ENCODE peak calls at places on chromosome 15, in seven cellular contexts. One of them, this sample, is unnamed.
A peak's percentile ranks its signal among the peaks of the same experiment; 100 is the strongest.

GRCh38 chr15:66021801-66022525 is 152.7 kb downstream of the RAB11A start:
- DNase-seq in mammary epithelial cell: no peak
- DNase-seq in tibial nerve: no peak
- DNase-seq in upper lobe of right lung: no peak
- DNase-seq in dorsolateral prefrontal cortex: no peak
- DNase-seq in fibroblast of villous mesenchyme: no peak
- DNase-seq in A673: no peak
- DNase-seq in this sample: no peak

GRCh38 chr15:51341366-51342248 is at the start of gene GLDN:
- DNase-seq in tibial nerve: no peak
- DNase-seq in mammary epithelial cell: peak; percentile 11
- DNase-seq in fibroblast of villous mesenchyme: peak; percentile 28
- DNase-seq in upper lobe of right lung: peak; percentile 91
- DNase-seq in A673: no peak
- DNase-seq in dorsolateral prefrontal cortex: peak; percentile 88
- DNase-seq in this sample: no peak

GRCh38 chr15:82146990-82147461 is 101.2 kb upstream of the MEX3B start:
- DNase-seq in dorsolateral prefrontal cortex: no peak
- DNase-seq in tibial nerve: no peak
- DNase-seq in A673: no peak
- DNase-seq in fibroblast of villous mesenchyme: peak; percentile 74
- DNase-seq in upper lobe of right lung: no peak
- DNase-seq in mammary epithelial cell: peak; percentile 80
- DNase-seq in this sample: no peak

GRCh38 chr15:25248583-25249235 is 190.1 kb downstream of the UBE3A start:
- DNase-seq in upper lobe of right lung: peak; percentile 54
- DNase-seq in fibroblast of villous mesenchyme: no peak
- DNase-seq in dorsolateral prefrontal cortex: peak; percentile 17
- DNase-seq in tibial nerve: no peak
- DNase-seq in mammary epithelial cell: no peak
- DNase-seq in A673: no peak
- DNase-seq in this sample: no peak

GRCh38 chr15:86653344-86654192 is 573.9 kb downstream of the AGBL1 start:
- DNase-seq in tibial nerve: no peak
- DNase-seq in upper lobe of right lung: no peak
- DNase-seq in mammary epithelial cell: no peak
- DNase-seq in A673: no peak
- DNase-seq in dorsolateral prefrontal cortex: no peak
- DNase-seq in fibroblast of villous mesenchyme: no peak
- DNase-seq in this sample: no peak

GRCh38 chr15:72740202-72740601 is 43.4 kb downstream of the ADPGK start:
- DNase-seq in A673: no peak
- DNase-seq in fibroblast of villous mesenchyme: no peak
- DNase-seq in dorsolateral prefrontal cortex: no peak
- DNase-seq in tibial nerve: no peak
- DNase-seq in mammary epithelial cell: no peak
- DNase-seq in upper lobe of right lung: no peak
- DNase-seq in this sample: no peak

GRCh38 chr15:22968356-22968755 is 11.8 kb downstream of the CYFIP1 start:
- DNase-seq in fibroblast of villous mesenchyme: peak; percentile 87
- DNase-seq in tibial nerve: no peak
- DNase-seq in upper lobe of right lung: no peak
- DNase-seq in dorsolateral prefrontal cortex: no peak
- DNase-seq in mammary epithelial cell: peak; percentile 89
- DNase-seq in A673: no peak
- DNase-seq in this sample: no peak

GRCh38 chr15:96354731-96355560 is 24.4 kb downstream of the NR2F2 start:
- DNase-seq in tibial nerve: no peak
- DNase-seq in fibroblast of villous mesenchyme: peak; percentile 94
- DNase-seq in mammary epithelial cell: peak; percentile 79
- DNase-seq in dorsolateral prefrontal cortex: no peak
- DNase-seq in A673: peak; percentile 87
- DNase-seq in upper lobe of right lung: no peak
- DNase-seq in this sample: no peak

GRCh38 chr15:87032291-87032690 is 952.6 kb downstream of the AGBL1 start:
- DNase-seq in upper lobe of right lung: no peak
- DNase-seq in A673: no peak
- DNase-seq in fibroblast of villous mesenchyme: no peak
- DNase-seq in mammary epithelial cell: peak; percentile 59
- DNase-seq in dorsolateral prefrontal cortex: no peak
- DNase-seq in tibial nerve: no peak
- DNase-seq in this sample: no peak

GRCh38 chr15:56341201-56341600 is 24.0 kb upstream of the TEX9 start:
- DNase-seq in upper lobe of right lung: no peak
- DNase-seq in fibroblast of villous mesenchyme: no peak
- DNase-seq in dorsolateral prefrontal cortex: no peak
- DNase-seq in A673: no peak
- DNase-seq in mammary epithelial cell: peak; percentile 80
- DNase-seq in tibial nerve: no peak
- DNase-seq in this sample: no peak

GRCh38 chr15:78415284-78415683 is 22.7 kb upstream of the IREB2 start:
- DNase-seq in fibroblast of villous mesenchyme: peak; percentile 16
- DNase-seq in tibial nerve: no peak
- DNase-seq in mammary epithelial cell: peak; percentile 22
- DNase-seq in dorsolateral prefrontal cortex: no peak
- DNase-seq in upper lobe of right lung: no peak
- DNase-seq in A673: peak; percentile 59
- DNase-seq in this sample: no peak

GRCh38 chr15:81014446-81015093 is 13.8 kb downstream of the TLNRD1 start:
- DNase-seq in dorsolateral prefrontal cortex: no peak
- DNase-seq in A673: no peak
- DNase-seq in tibial nerve: no peak
- DNase-seq in mammary epithelial cell: no peak
- DNase-seq in upper lobe of right lung: no peak
- DNase-seq in fibroblast of villous mesenchyme: no peak
- DNase-seq in this sample: no peak

GRCh38 chr15:56719774-56720555 is 13.3 kb downstream of the ZNF280D start:
- DNase-seq in A673: peak; percentile 70
- DNase-seq in dorsolateral prefrontal cortex: no peak
- DNase-seq in upper lobe of right lung: no peak
- DNase-seq in mammary epithelial cell: no peak
- DNase-seq in tibial nerve: no peak
- DNase-seq in fibroblast of villous mesenchyme: no peak
- DNase-seq in this sample: no peak

GRCh38 chr15:69159805-69160140 is 662 bp upstream of the GLCE start:
- DNase-seq in mammary epithelial cell: no peak
- DNase-seq in A673: no peak
- DNase-seq in upper lobe of right lung: no peak
- DNase-seq in fibroblast of villous mesenchyme: no peak
- DNase-seq in tibial nerve: no peak
- DNase-seq in dorsolateral prefrontal cortex: no peak
- DNase-seq in this sample: no peak

GRCh38 chr15:69160976-69161877 is 792 bp downstream of the GLCE start:
- DNase-seq in dorsolateral prefrontal cortex: peak; percentile 69
- DNase-seq in fibroblast of villous mesenchyme: peak; percentile 27
- DNase-seq in mammary epithelial cell: peak; percentile 41
- DNase-seq in upper lobe of right lung: peak; percentile 71
- DNase-seq in A673: peak; percentile 65
- DNase-seq in tibial nerve: peak; percentile 21
- DNase-seq in this sample: no peak

GRCh38 chr15:69160141-69160975 is at the start of gene GLCE:
- DNase-seq in fibroblast of villous mesenchyme: peak; percentile 95
- DNase-seq in A673: peak; percentile 98
- DNase-seq in tibial nerve: peak; percentile 87
- DNase-seq in upper lobe of right lung: peak; percentile 98
- DNase-seq in dorsolateral prefrontal cortex: peak; percentile 97
- DNase-seq in mammary epithelial cell: peak; percentile 99
- DNase-seq in this sample: peak; percentile 96

GRCh38 chr15:69163124-69163669 is 2.8 kb downstream of the GLCE start:
- DNase-seq in upper lobe of right lung: no peak
- DNase-seq in dorsolateral prefrontal cortex: no peak
- DNase-seq in fibroblast of villous mesenchyme: no peak
- DNase-seq in tibial nerve: no peak
- DNase-seq in A673: no peak
- DNase-seq in mammary epithelial cell: no peak
- DNase-seq in this sample: no peak

GRCh38 chr15:69161878-69162213 is 1.4 kb downstream of the GLCE start:
- DNase-seq in dorsolateral prefrontal cortex: no peak
- DNase-seq in A673: no peak
- DNase-seq in fibroblast of villous mesenchyme: no peak
- DNase-seq in tibial nerve: no peak
- DNase-seq in upper lobe of right lung: no peak
- DNase-seq in mammary epithelial cell: no peak
- DNase-seq in this sample: no peak
- H3K4me3 ChIP-seq in dorsolateral prefrontal cortex: peak overlapping the region; percentile 84
- H3K4me3 ChIP-seq in A673: peak overlapping the region; percentile 96
- H3K4me3 ChIP-seq in fibroblast of villous mesenchyme: peak overlapping the region; percentile 91
- H3K4me3 ChIP-seq in tibial nerve: peak overlapping the region; percentile 94
- H3K4me3 ChIP-seq in upper lobe of right lung: peak overlapping the region; percentile 88
- H3K4me3 ChIP-seq in mammary epithelial cell: peak overlapping the region; percentile 90
- H3K4me3 ChIP-seq in this sample: peak overlapping the region; percentile 72

DNA sequence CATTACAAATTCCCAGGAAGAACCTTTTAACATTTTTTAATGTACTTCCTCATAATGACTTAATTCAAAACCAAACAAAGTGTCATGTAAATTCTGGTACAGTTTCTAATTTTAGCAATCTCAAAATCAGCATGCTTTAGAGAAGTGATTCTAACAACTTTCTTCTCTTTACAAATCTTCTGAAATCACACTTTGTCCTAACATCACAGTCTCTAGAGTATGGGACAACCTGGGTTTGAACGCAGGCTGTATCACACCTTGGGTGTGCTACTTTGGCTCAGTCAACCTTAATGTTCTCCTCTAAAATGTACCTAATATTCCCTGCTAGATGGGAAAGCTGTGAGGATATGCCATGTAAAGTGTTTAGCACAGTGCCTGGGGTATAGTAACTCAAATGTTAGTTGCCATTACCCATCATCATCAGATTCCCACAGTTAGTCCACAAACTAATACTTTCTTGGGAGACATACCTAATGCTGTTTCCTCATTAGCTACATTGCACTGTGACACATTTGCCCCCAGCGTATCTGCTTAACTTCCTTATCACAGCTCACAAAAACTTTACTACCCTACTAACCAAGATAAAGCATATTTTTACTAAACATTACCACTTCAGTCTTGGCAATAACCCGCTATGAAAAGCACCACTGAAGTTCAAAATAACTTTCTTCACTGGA is 3.1 kb downstream of the TSPAN3 start:
- DNase-seq in upper lobe of right lung: no peak
- DNase-seq in dorsolateral prefrontal cortex: no peak
- DNase-seq in tibial nerve: no peak
- DNase-seq in fibroblast of villous mesenchyme: peak; percentile 56
- DNase-seq in mammary epithelial cell: no peak
- DNase-seq in A673: no peak
- DNase-seq in this sample: no peak
- TF ChIP-seq CTCF in upper lobe of right lung: no peak
- TF ChIP-seq CTCF in dorsolateral prefrontal cortex: no peak
- TF ChIP-seq CTCF in tibial nerve: no peak
- TF ChIP-seq CTCF in fibroblast of villous mesenchyme: no peak
- TF ChIP-seq CTCF in mammary epithelial cell: no peak
- TF ChIP-seq CTCF in A673: no peak
- TF ChIP-seq CTCF in this sample: no peak

DNA sequence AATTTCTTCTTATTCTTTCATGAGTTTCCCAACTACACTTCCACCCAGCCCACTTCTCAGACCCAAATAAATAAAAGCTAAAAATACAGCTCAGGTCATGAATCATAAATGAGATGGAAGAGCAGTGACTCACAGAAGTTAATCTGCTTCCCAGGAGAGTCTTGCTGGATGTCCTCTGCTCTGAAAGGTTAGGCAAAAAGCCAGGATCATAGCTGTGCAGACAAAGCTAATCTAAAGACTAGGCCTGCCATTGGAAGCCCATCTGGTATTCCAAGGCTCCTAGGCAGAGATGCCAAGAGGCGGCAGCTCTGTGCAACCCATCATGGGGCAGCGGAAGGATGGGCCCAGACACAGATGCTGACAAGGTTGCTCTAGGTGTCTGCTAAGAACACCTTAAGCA is 24.0 kb downstream of the SHC4 start:
- DNase-seq in dorsolateral prefrontal cortex: no peak
- DNase-seq in A673: peak; percentile 86
- DNase-seq in tibial nerve: no peak
- DNase-seq in upper lobe of right lung: no peak
- DNase-seq in fibroblast of villous mesenchyme: peak; percentile 93
- DNase-seq in mammary epithelial cell: peak; percentile 94
- DNase-seq in this sample: no peak
- H3K4me3 ChIP-seq in dorsolateral prefrontal cortex: no peak overlapping the region
- H3K4me3 ChIP-seq in A673: no peak overlapping the region
- H3K4me3 ChIP-seq in tibial nerve: no peak overlapping the region
- H3K4me3 ChIP-seq in upper lobe of right lung: no peak overlapping the region
- H3K4me3 ChIP-seq in fibroblast of villous mesenchyme: no peak overlapping the region
- H3K4me3 ChIP-seq in mammary epithelial cell: no peak overlapping the region
- H3K4me3 ChIP-seq in this sample: no peak overlapping the region

GRCh38 chr15:88242586-88242985 is 14.0 kb downstream of the NTRK3 start:
- DNase-seq in mammary epithelial cell: no peak
- DNase-seq in dorsolateral prefrontal cortex: no peak
- DNase-seq in A673: no peak
- DNase-seq in fibroblast of villous mesenchyme: no peak
- DNase-seq in upper lobe of right lung: no peak
- DNase-seq in tibial nerve: no peak
- DNase-seq in this sample: no peak

GRCh38 chr15:88241461-88241860 is 15.1 kb downstream of the NTRK3 start:
- DNase-seq in mammary epithelial cell: no peak
- DNase-seq in dorsolateral prefrontal cortex: no peak
- DNase-seq in upper lobe of right lung: no peak
- DNase-seq in tibial nerve: no peak
- DNase-seq in fibroblast of villous mesenchyme: no peak
- DNase-seq in A673: no peak
- DNase-seq in this sample: no peak

GRCh38 chr15:88243156-88243555 is 13.4 kb downstream of the NTRK3 start:
- DNase-seq in A673: no peak
- DNase-seq in dorsolateral prefrontal cortex: no peak
- DNase-seq in upper lobe of right lung: no peak
- DNase-seq in fibroblast of villous mesenchyme: no peak
- DNase-seq in tibial nerve: no peak
- DNase-seq in mammary epithelial cell: no peak
- DNase-seq in this sample: no peak

GRCh38 chr15:88246081-88246480 is 10.5 kb downstream of the NTRK3 start:
- DNase-seq in A673: no peak
- DNase-seq in upper lobe of right lung: no peak
- DNase-seq in fibroblast of villous mesenchyme: no peak
- DNase-seq in mammary epithelial cell: no peak
- DNase-seq in dorsolateral prefrontal cortex: no peak
- DNase-seq in tibial nerve: no peak
- DNase-seq in this sample: no peak

DNA sequence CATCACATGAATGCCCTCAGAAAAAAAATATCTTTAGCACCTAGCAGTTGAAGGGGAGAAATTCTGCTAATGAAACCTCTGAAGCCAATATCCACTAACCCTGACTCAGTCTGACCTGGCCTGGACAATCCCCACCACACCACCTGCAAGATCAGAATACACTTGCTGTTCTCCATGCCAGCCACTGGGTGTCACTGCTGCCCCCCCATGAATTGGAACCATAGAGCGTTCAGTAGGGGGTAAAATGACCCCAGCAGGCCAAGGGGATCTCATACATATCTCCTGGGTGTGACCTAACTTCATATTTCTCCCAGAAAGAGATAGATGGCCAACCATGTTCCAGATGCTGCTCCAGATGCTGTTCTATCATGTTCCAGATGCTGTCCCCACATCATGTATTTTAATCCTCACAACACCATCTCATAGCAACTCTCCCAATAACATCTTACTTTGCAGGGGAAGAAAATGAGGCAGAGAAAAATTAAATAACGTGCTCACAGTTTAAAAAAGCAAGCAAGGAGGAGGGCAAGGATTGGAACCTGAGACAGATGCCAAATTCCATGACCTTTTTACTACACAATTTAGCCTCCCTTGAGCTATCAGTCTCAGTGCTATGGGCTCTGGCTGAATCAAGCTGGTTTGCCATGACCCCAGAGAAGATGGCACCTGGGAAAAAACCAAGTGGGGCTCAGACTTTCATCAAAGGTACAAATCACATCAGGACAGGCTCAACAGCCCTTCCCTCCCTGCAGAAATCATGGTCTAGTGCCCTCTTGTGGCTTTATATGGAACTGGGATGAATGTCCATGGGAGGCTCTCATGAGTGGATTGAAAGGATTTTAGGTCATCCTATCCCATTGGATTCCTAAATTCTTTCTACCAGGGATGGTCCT is 12.4 kb downstream of the NTRK3 start:
- DNase-seq in A673: peak; percentile 51
- DNase-seq in mammary epithelial cell: peak; percentile 36
- DNase-seq in dorsolateral prefrontal cortex: no peak
- DNase-seq in fibroblast of villous mesenchyme: peak; percentile 16
- DNase-seq in tibial nerve: peak; percentile 27
- DNase-seq in upper lobe of right lung: no peak
- DNase-seq in this sample: no peak
- TF ChIP-seq CTCF in A673: peak; percentile 70
- TF ChIP-seq CTCF in mammary epithelial cell: peak; percentile 72
- TF ChIP-seq CTCF in dorsolateral prefrontal cortex: peak; percentile 56
- TF ChIP-seq CTCF in fibroblast of villous mesenchyme: peak; percentile 63
- TF ChIP-seq CTCF in tibial nerve: peak; percentile 39
- TF ChIP-seq CTCF in upper lobe of right lung: peak; percentile 57
- TF ChIP-seq CTCF in this sample: peak; percentile 74